ENCODE peak calls at places on chromosome 16, in ten cellular contexts. G is lower lobe of right lung, O is A549, P is kidney epithelial cell, M is heart left ventricle, Y is heart right ventricle, C is cardiac muscle cell, B is astrocyte of the spinal cord, U is cardiac fibroblast, H is AG10803. Z is an unnamed sample.

GRCh38 chr16:35795361-35796029 is 2336.1 kb downstream of the TP53TG3F start:
- DNase-seq in G (no peak), O (no peak), P (no peak), M (no peak), Y (no peak), C (no peak), B (no peak), U (no peak), H (no peak), Z (no peak)

GRCh38 chr16:68490829-68491575 is 42.7 kb upstream of the SMPD3 start:
- DNase-seq in G (no peak), O (peak; percentile 27), P (peak; percentile 82), M (no peak), Y (no peak), C (peak; percentile 16), B (peak; percentile 29), U (no peak), H (peak; percentile 18), Z (peak; percentile 49)

GRCh38 chr16:27363797-27364196 is 38.2 kb upstream of the IL21R start:
- DNase-seq in G (peak; percentile 70), O (peak; percentile 74), P (no peak), M (no peak), Y (no peak), C (no peak), B (no peak), U (no peak), H (no peak), Z (peak; percentile 11)

GRCh38 chr16:86398201-86398600 is 112.1 kb upstream of the FOXF1 start:
- DNase-seq in G (no peak), O (no peak), P (no peak), M (no peak), Y (no peak), C (no peak), B (no peak), U (no peak), H (no peak), Z (no peak)

GRCh38 chr16:31253642-31254045 is 6.1 kb upstream of the ITGAM start:
- DNase-seq in G (peak; percentile 77), O (peak; percentile 77), P (no peak), M (peak; percentile 28), Y (no peak), C (no peak), B (no peak), U (no peak), H (no peak), Z (peak; percentile 36)

GRCh38 chr16:89534147-89534788 is 26.1 kb downstream of the SPG7 start:
- DNase-seq in G (no peak), O (no peak), P (no peak), M (no peak), Y (no peak), C (peak; percentile 80), B (no peak), U (peak; percentile 69), H (peak; percentile 42), Z (peak; percentile 66)

GRCh38 chr16:80158766-80159165 is 382.0 kb upstream of the DYNLRB2 start:
- DNase-seq in G (no peak), O (peak; percentile 38), P (peak; percentile 53), M (no peak), Y (no peak), C (no peak), B (peak; percentile 83), U (no peak), H (peak; percentile 74), Z (peak; percentile 66)

GRCh38 chr16:21704733-21705132 is 41.0 kb downstream of the OTOA start:
- DNase-seq in G (no peak), O (peak; percentile 37), P (no peak), M (no peak), Y (no peak), C (no peak), B (no peak), U (no peak), H (no peak), Z (no peak)

GRCh38 chr16:3570420-3571062 is 6.7 kb downstream of the NLRC3 start:
- DNase-seq in G (no peak), O (no peak), P (no peak), M (no peak), Y (no peak), C (no peak), B (no peak), U (no peak), H (no peak), Z (no peak)

GRCh38 chr16:61780161-61780560 is 256.1 kb downstream of the CDH8 start:
- DNase-seq in G (no peak), O (no peak), P (no peak), M (no peak), Y (no peak), C (no peak), B (no peak), U (no peak), H (no peak), Z (no peak)

GRCh38 chr16:77043076-77043475 is 147.9 kb upstream of the MON1B start:
- DNase-seq in G (no peak), O (peak; percentile 52), P (no peak), M (no peak), Y (no peak), C (peak; percentile 49), B (peak; percentile 10), U (peak; percentile 47), H (peak; percentile 0), Z (peak; percentile 41)

GRCh38 chr16:20676268-20676828 is 21.1 kb downstream of the ACSM1 start:
- DNase-seq in G (no peak), O (no peak), P (no peak), M (no peak), Y (no peak), C (peak; percentile 52), B (no peak), U (peak; percentile 24), H (no peak), Z (no peak)

GRCh38 chr16:2208772-2209171 is 1.9 kb downstream of the BRICD5 start:
- DNase-seq in G (no peak), O (no peak), P (no peak), M (no peak), Y (no peak), C (no peak), B (no peak), U (no peak), H (no peak), Z (no peak)

DNA sequence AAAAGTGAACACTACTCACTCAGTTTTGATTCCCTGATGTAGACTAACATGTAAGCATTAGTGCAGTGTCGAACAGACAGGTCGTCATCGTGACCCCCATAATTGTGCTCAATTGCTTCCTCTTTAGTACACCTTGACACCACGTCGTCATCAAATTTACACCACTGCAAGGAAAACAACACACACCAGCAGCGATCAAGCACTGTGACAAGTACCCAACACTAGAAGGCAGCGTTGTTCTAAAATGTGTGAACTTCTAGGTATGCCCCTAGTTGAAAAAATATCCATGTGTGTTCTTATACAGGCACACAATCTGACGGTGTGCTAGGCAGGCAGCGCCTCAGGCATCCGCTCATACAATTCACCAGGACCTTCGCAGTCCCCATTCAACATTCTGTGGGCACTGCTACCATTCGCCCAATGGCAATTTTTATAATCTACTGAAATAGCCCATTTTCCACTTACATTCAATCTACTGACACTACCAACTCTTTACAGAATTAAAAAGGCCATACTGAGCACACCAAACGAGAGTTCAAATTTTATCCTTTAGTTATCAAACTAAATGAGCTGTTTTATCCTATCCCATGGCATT is 23.1 kb downstream of the LITAFD start:
- DNase-seq in G (no peak), O (peak; percentile 69), P (peak; percentile 16), M (no peak), Y (no peak), C (peak; percentile 59), B (peak; percentile 36), U (peak; percentile 60), H (peak; percentile 42), Z (peak; percentile 59)
- TF ChIP-seq CTCF in G (peak; percentile 21), O (peak; percentile 27), P (peak; percentile 57), M (no peak), Y (no peak), C (peak; percentile 57), B (peak; percentile 71), U (peak; percentile 45), H (peak; percentile 62), Z (peak; percentile 64)

GRCh38 chr16:55433535-55433934 is 45.5 kb upstream of the MMP2 start:
- DNase-seq in G (no peak), O (no peak), P (no peak), M (no peak), Y (no peak), C (no peak), B (no peak), U (no peak), H (no peak), Z (no peak)
- H3K4me3 ChIP-seq in G (no peak overlapping the region), O (no peak overlapping the region), P (no peak overlapping the region), M (no peak overlapping the region), Y (no peak overlapping the region), C (no peak overlapping the region), B (no peak overlapping the region), U (no peak overlapping the region), H (no peak overlapping the region), Z (no peak overlapping the region)

DNA sequence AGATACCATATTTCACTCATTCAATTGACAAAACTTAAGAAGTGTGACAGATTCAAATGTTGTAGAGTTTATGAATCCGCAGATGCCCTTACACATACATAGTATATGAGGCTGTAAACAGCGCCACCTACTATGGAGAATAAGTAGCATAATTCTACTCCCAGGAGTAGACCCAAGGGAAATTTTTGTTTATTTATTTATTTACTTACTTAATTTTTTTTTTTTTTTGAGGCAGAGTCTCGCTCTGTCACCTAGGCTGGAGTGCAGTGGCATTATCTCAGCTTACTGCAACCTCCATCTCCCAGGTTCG is 35.5 kb downstream of the GAN start:
- DNase-seq in G (no peak), O (peak; percentile 14), P (no peak), M (no peak), Y (no peak), C (peak; percentile 10), B (no peak), U (peak; percentile 12), H (peak; percentile 3), Z (peak; percentile 23)
- TF ChIP-seq CTCF in G (no peak), O (no peak), P (no peak), M (no peak), Y (no peak), C (peak; percentile 10), B (peak; percentile 8), U (peak; percentile 3), H (no peak), Z (peak; percentile 19)

GRCh38 chr16:55478827-55479559 is at the start of gene MMP2:
- DNase-seq in G (peak; percentile 66), O (no peak), P (no peak), M (peak; percentile 78), Y (peak; percentile 77), C (peak; percentile 91), B (peak; percentile 81), U (peak; percentile 87), H (peak; percentile 89), Z (peak; percentile 81)

GRCh38 chr16:55480228-55480655 is 1.2 kb downstream of the MMP2 start:
- DNase-seq in G (peak; percentile 80), O (no peak), P (no peak), M (peak; percentile 87), Y (peak; percentile 87), C (peak; percentile 98), B (peak; percentile 92), U (peak; percentile 97), H (peak; percentile 96), Z (peak; percentile 93)

GRCh38 chr16:55487048-55487803 is 8.2 kb downstream of the MMP2 start:
- DNase-seq in G (no peak), O (no peak), P (no peak), M (no peak), Y (no peak), C (peak; percentile 95), B (peak; percentile 75), U (peak; percentile 93), H (peak; percentile 99), Z (peak; percentile 100)

GRCh38 chr16:55479560-55480197 is 681 bp downstream of the MMP2 start:
- DNase-seq in G (no peak), O (no peak), P (no peak), M (no peak), Y (no peak), C (peak; percentile 28), B (no peak), U (peak; percentile 16), H (no peak), Z (no peak)

GRCh38 chr16:55482056-55482455 is 3.1 kb downstream of the MMP2 start:
- DNase-seq in G (no peak), O (no peak), P (no peak), M (no peak), Y (no peak), C (no peak), B (peak; percentile 38), U (peak; percentile 25), H (peak; percentile 39), Z (peak; percentile 67)
- H3K4me3 ChIP-seq in G (peak overlapping the region; percentile 57), O (no peak overlapping the region), P (no peak overlapping the region), M (no peak overlapping the region), Y (no peak overlapping the region), C (no peak overlapping the region), B (no peak overlapping the region), U (peak overlapping the region; percentile 65), H (peak overlapping the region; percentile 99), Z (no peak overlapping the region)